ENCODE peak calls at places on chromosomes 13 and 19, in four cellular contexts. P, A, E and G are unnamed samples.

GRCh38 chr13:44311011-44311481 is 62.6 kb upstream of the SERP2 start:
- DNase-seq in E (no peak), A (no peak), P (peak), G (no peak)

GRCh38 chr13:110114351-110114750 is 192.6 kb downstream of the COL4A1 start:
- DNase-seq in E (no peak), P (no peak), A (no peak), G (no peak)

GRCh38 chr19:14107581-14108461 is 9.7 kb downstream of the PRKACA start:
- DNase-seq in E (no peak), A (no peak), P (no peak), G (no peak)

GRCh38 chr19:53374288-53374687 is 8.8 kb downstream of the ZNF525 start:
- DNase-seq in A (no peak), P (no peak), E (no peak), G (no peak)

GRCh38 chr19:10419646-10420443 is 493 bp upstream of the PDE4A start:
- DNase-seq in P (no peak), A (no peak), E (peak), G (no peak)

GRCh38 chr19:3641515-3642269 is 15.1 kb upstream of the CACTIN start:
- DNase-seq in A (no peak), E (no peak), P (no peak), G (no peak)

GRCh38 chr19:36915992-36916830 is at the start of the genes ZNF568 and ZNF829:
- DNase-seq in A (peak), E (peak), P (peak), G (peak)

GRCh38 chr19:19207637-19208582 is 3.8 kb upstream of the NCAN start:
- DNase-seq in P (no peak), E (no peak), A (no peak), G (no peak)

GRCh38 chr13:57673197-57673596 is 41.7 kb downstream of the PCDH17 start:
- DNase-seq in E (no peak), A (no peak), P (no peak), G (no peak)

GRCh38 chr19:46601318-46602224 is at the start of gene CALM3:
- DNase-seq in P (peak), A (no peak), E (peak), G (no peak)

GRCh38 chr19:14081797-14082674 is 3.5 kb downstream of the C19orf67 start:
- DNase-seq in A (peak), E (peak), P (peak), G (no peak)

GRCh38 chr19:45641274-45642105 is 2.3 kb upstream of the EML2 start:
- DNase-seq in E (peak), A (peak), P (peak), G (peak)

GRCh38 chr19:18340990-18341868 is 831 bp downstream of the PGPEP1 start:
- DNase-seq in P (peak), E (peak), A (peak), G (no peak)

GRCh38 chr13:51625555-51626345 is 41.5 kb downstream of the WDFY2 start:
- DNase-seq in A (no peak), P (no peak), E (no peak), G (no peak)

GRCh38 chr13:39655569-39656324 is at the start of gene COG6:
- DNase-seq in A (peak), E (peak), P (peak), G (peak)

GRCh38 chr19:6417713-6418561 is 6.7 kb downstream of the KHSRP start:
- DNase-seq in P (no peak), E (no peak), A (no peak), G (no peak)

GRCh38 chr13:31012285-31013024 is 80.0 kb downstream of the TEX26 start:
- DNase-seq in A (no peak), E (no peak), P (no peak), G (no peak)
- TF ChIP-seq CTCF in A (no peak), E (peak), P (peak), G (peak)

GRCh38 chr13:105410602-105411001 is 1124.9 kb downstream of the EFNB2 start:
- DNase-seq in A (peak), P (peak), E (peak), G (no peak)
- TF ChIP-seq CTCF in A (peak), P (peak), E (peak), G (peak)

DNA sequence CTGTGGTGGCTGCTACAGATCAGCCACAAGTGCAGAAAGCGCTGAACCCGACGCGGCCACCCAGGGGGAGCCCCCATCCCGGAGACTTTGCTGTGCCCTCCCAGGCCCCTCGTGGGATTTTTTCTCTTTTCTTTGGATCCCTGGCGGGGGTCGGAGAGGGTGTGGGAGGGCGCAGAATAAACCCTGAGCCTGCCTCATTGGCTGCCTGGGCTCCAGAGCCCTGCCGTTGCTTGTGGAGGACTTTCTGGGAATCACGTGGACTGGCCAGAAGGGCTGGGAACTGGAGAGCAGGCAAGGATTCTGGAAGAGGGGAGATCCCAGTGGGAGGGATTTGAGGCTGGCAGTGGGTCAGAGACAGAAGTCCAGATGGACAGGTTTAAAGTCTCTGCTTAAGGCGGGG is 24.9 kb downstream of the GADD45B start:
- DNase-seq in A (no peak), E (no peak), P (no peak), G (no peak)
- TF ChIP-seq CTCF in A (no peak), E (no peak), P (no peak), G (no peak)

DNA sequence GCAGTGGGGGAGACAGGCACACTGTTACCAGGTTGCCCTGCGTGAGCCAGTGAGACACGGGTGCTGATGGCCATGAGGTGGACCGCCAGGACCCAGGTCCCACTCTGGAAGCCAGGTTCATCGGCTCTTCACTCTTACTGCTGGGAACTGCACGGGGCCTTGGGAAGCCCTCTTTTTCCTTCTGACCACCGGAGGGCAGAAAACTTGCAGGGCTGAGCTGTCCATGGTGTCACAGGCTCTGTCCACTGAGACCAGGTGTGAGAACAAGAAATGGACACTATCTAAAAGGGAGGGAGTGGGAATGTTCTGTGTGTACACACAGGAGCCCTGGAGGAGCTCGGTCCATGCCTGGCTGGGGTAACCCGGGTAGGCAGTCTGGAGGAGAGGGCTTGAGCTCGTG is 93.4 kb downstream of the UQCRFS1 start:
- DNase-seq in E (peak), A (no peak), P (no peak), G (no peak)
- TF ChIP-seq CTCF in E (peak), A (no peak), P (peak), G (peak)

DNA sequence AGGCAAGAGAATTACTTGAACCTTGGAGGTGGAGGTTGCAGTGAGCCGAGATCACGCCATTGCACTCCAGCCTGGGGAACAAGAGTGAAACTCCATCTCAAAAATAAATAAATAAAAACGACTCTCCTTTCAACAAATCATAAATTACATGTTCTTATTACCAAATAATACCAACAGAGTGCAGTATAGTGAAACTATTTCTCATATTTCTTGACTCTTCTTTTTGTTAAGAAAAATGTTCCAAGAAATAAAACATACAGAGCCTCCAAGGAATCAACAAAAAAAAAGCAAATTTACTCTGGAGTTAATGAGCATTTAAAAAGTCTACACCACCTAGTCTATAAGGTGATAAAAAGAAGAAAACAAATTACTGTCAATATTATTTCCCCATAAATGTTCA is 188.8 kb downstream of the KLF12 start:
- DNase-seq in P (no peak), E (no peak), A (no peak), G (no peak)
- TF ChIP-seq CTCF in P (no peak), E (no peak), A (no peak), G (no peak)

DNA sequence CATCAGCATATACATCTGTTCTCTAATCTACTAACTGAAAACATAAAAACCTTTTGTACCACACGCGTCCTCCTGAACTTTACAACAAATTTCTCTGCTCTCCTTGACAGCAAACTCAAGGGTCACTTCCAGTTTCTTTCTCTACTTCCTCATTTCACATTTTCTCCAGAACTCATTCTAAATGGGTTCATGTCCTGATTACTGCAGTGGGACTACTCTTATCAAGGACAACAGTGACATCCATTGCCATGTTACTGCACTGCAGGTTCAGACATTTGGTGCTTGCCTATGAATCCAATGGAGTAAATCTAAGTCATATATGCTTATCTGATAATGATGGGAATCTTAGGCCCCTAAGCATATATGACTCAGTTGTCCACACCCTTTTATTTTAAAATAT is 35.3 kb downstream of the FPR3 start:
- DNase-seq in A (no peak), P (no peak), E (no peak), G (no peak)
- TF ChIP-seq CTCF in A (no peak), P (peak), E (no peak), G (no peak)

GRCh38 chr19:38543807-38544568 is 73.8 kb downstream of the MAP4K1 start:
- DNase-seq in E (no peak), A (peak), P (peak), G (no peak)
- TF ChIP-seq CTCF in E (peak), A (peak), P (peak), G (no peak)